ENCODE peak calls at places on chromosomes 16 and 17, in ten cellular contexts. R is glutamatergic neuron, P is AG04450, J is RKO, Y is fibroblast of lung, S is Daoy, F is T-helper 9 cell, N is fibroblast of the conjunctiva, W is bronchial epithelial cell, E is lung. K is an unnamed sample.

GRCh38 chr16:87431926-87432325 is 39.8 kb downstream of the MAP1LC3B start:
- DNase-seq in R (no peak), P (peak), J (peak), Y (peak), S (peak), F (no peak), N (peak), W (peak), E (no peak), K (no peak)

GRCh38 chr17:77884967-77885641 is 73.4 kb upstream of the TNRC6C start:
- DNase-seq in R (no peak), P (no peak), J (no peak), Y (no peak), S (no peak), F (no peak), N (no peak), W (no peak), E (no peak), K (no peak)

GRCh38 chr17:32696426-32696825 is 180.5 kb downstream of the MYO1D start:
- DNase-seq in R (no peak), P (no peak), J (no peak), Y (no peak), S (no peak), F (no peak), N (no peak), W (no peak), E (no peak), K (no peak)

GRCh38 chr16:80147021-80147680 is 393.6 kb upstream of the DYNLRB2 start:
- DNase-seq in R (no peak), P (no peak), J (no peak), Y (no peak), S (no peak), F (no peak), N (no peak), W (no peak), E (no peak), K (no peak)

GRCh38 chr17:59423137-59423703 is 91.8 kb downstream of the YPEL2 start:
- DNase-seq in R (no peak), P (no peak), J (peak), Y (peak), S (peak), F (no peak), N (no peak), W (peak), E (no peak), K (no peak)

GRCh38 chr16:47806309-47806847 is 345.2 kb downstream of the PHKB start:
- DNase-seq in R (no peak), P (no peak), J (no peak), Y (no peak), S (no peak), F (no peak), N (no peak), W (no peak), E (no peak), K (no peak)

GRCh38 chr17:67440311-67441051 is 63.4 kb downstream of the PITPNC1 start:
- DNase-seq in R (no peak), P (no peak), J (no peak), Y (no peak), S (no peak), F (no peak), N (no peak), W (no peak), E (no peak), K (no peak)

GRCh38 chr17:29145289-29146058 is 34.7 kb downstream of the MYO18A start:
- DNase-seq in R (peak), P (no peak), J (peak), Y (peak), S (peak), F (peak), N (peak), W (peak), E (peak), K (peak)

GRCh38 chr17:59840329-59840907 is 52.3 kb downstream of the TUBD1 start:
- DNase-seq in R (no peak), P (no peak), J (peak), Y (peak), S (peak), F (no peak), N (no peak), W (peak), E (no peak), K (no peak)

GRCh38 chr16:1874854-1875253 is 2.9 kb upstream of the MEIOB start:
- DNase-seq in R (peak), P (no peak), J (no peak), Y (no peak), S (no peak), F (no peak), N (no peak), W (no peak), E (no peak), K (no peak)

GRCh38 chr16:71467810-71468209 is 5.8 kb upstream of the ZNF23 start:
- DNase-seq in R (no peak), P (no peak), J (peak), Y (peak), S (peak), F (peak), N (no peak), W (no peak), E (no peak), K (no peak)

GRCh38 chr17:56956992-56957391 is 3.9 kb downstream of the COIL start:
- DNase-seq in R (no peak), P (no peak), J (no peak), Y (no peak), S (no peak), F (no peak), N (no peak), W (no peak), E (no peak), K (no peak)

GRCh38 chr17:520447-521167 is 168.0 kb upstream of the RPH3AL start:
- DNase-seq in R (no peak), P (peak), J (no peak), Y (no peak), S (peak), F (no peak), N (no peak), W (no peak), E (no peak), K (no peak)

GRCh38 chr16:19438739-19439138 is 21.1 kb downstream of the TMC5 start:
- DNase-seq in R (no peak), P (no peak), J (no peak), Y (no peak), S (no peak), F (no peak), N (no peak), W (no peak), E (no peak), K (no peak)

GRCh38 chr16:56360117-56361008 is 65.0 kb downstream of the AMFR start:
- DNase-seq in R (no peak), P (no peak), J (no peak), Y (no peak), S (no peak), F (no peak), N (no peak), W (no peak), E (no peak), K (no peak)

GRCh38 chr17:19800571-19800970 is 52.5 kb upstream of the ALDH3A1 start:
- DNase-seq in R (no peak), P (no peak), J (no peak), Y (no peak), S (no peak), F (no peak), N (no peak), W (no peak), E (no peak), K (no peak)

GRCh38 chr17:75684249-75684648 is 17.1 kb downstream of the SAP30BP start:
- DNase-seq in R (no peak), P (no peak), J (no peak), Y (no peak), S (peak), F (no peak), N (no peak), W (peak), E (no peak), K (no peak)